ENCODE peak calls at places on chromosomes 7 and 10, in seven cellular contexts. H is ovary, Y is body of pancreas, F is OCI-LY7, S is tibial artery, D is hepatocyte, C is upper lobe of right lung. L is an unnamed sample.

GRCh38 chr7:43454936-43455518 is 127.9 kb upstream of the STK17A start:
- DNase-seq in D (peak; percentile 52), F (peak; percentile 46), H (no peak), C (no peak), S (no peak), Y (no peak), L (no peak)

GRCh38 chr7:34840176-34840785 is 182.3 kb downstream of the NPSR1 start:
- DNase-seq in C (no peak), D (no peak), Y (no peak), H (no peak), F (no peak), S (no peak), L (no peak)

GRCh38 chr7:126436213-126436868 is 816.4 kb downstream of the GRM8 start:
- DNase-seq in C (no peak), F (no peak), H (no peak), S (no peak), Y (no peak), D (no peak), L (no peak)

GRCh38 chr7:149608168-149608567 is 110.6 kb upstream of the ZNF746 start:
- DNase-seq in S (no peak), F (no peak), D (no peak), C (no peak), Y (no peak), H (no peak), L (no peak)

GRCh38 chr10:43273543-43273942 is 6.7 kb upstream of the RASGEF1A start:
- DNase-seq in C (no peak), S (no peak), Y (no peak), H (no peak), F (no peak), D (no peak), L (no peak)

GRCh38 chr10:102713483-102713813 is 749 bp downstream of the ARL3 start:
- DNase-seq in Y (no peak), S (no peak), C (no peak), F (no peak), H (no peak), D (no peak), L (no peak)

GRCh38 chr10:97019213-97019844 is 166.4 kb downstream of the SLIT1 start:
- DNase-seq in H (no peak), D (no peak), Y (no peak), C (peak; percentile 53), F (no peak), S (no peak), L (no peak)

GRCh38 chr10:48608926-48609325 is 4.1 kb upstream of the ARHGAP22 start:
- DNase-seq in S (no peak), C (no peak), H (no peak), D (no peak), Y (no peak), F (no peak), L (no peak)

GRCh38 chr10:99372546-99373271 is 43.6 kb downstream of the CNNM1 start:
- DNase-seq in D (peak; percentile 26), S (no peak), Y (no peak), C (no peak), F (no peak), H (no peak), L (no peak)

GRCh38 chr7:132045481-132045980 is 489.1 kb upstream of the PODXL start:
- DNase-seq in S (no peak), Y (no peak), D (no peak), H (no peak), C (no peak), F (no peak), L (no peak)

GRCh38 chr7:157854066-157854891 is 517.5 kb downstream of the DNAJB6 start:
- DNase-seq in S (peak; percentile 80), D (no peak), F (no peak), Y (peak; percentile 74), C (peak; percentile 93), H (no peak), L (no peak)

GRCh38 chr7:141999219-141999618 is 3.5 kb downstream of the MGAM start:
- DNase-seq in C (no peak), H (no peak), S (no peak), Y (no peak), D (peak; percentile 46), F (no peak), L (no peak)

GRCh38 chr7:19621740-19622139 is 87.1 kb downstream of the POLR1F start:
- DNase-seq in C (no peak), H (no peak), S (no peak), Y (no peak), F (no peak), D (no peak), L (no peak)

GRCh38 chr10:44864042-44864436 is 47.1 kb upstream of the TMEM72 start:
- DNase-seq in D (peak; percentile 78), F (no peak), H (peak; percentile 60), C (peak; percentile 81), S (no peak), Y (peak; percentile 71), L (no peak)

GRCh38 chr10:126736737-126737136 is 66.2 kb upstream of the C10orf90 start:
- DNase-seq in F (no peak), S (no peak), H (no peak), Y (no peak), C (no peak), D (peak; percentile 11), L (no peak)

GRCh38 chr7:150745868-150746267 is 8.7 kb downstream of the GIMAP5 start:
- DNase-seq in F (no peak), Y (no peak), C (no peak), D (no peak), H (no peak), S (no peak), L (no peak)
- H3K4me1 ChIP-seq in F (no peaks in the 10 kb centered on the region), Y (peaks cover 6% of the 10 kb centered on the region), C (peaks cover 7% of the 10 kb centered on the region), D (no peaks in the 10 kb centered on the region), H (peaks cover 4% of the 10 kb centered on the region), S (no peaks in the 10 kb centered on the region), L (no peaks in the 10 kb centered on the region)

GRCh38 chr10:100620087-100620835 is 84.5 kb downstream of the HIF1AN start:
- DNase-seq in S (no peak), Y (no peak), F (no peak), D (no peak), C (no peak), H (no peak), L (no peak)
- TF ChIP-seq CTCF in S (no peak), Y (no peak), F (no peak), D (no peak), C (no peak), H (no peak), L (no peak)

GRCh38 chr7:130950741-130951140 is 216.7 kb upstream of the KLF14 start:
- DNase-seq in H (no peak), S (no peak), Y (no peak), C (no peak), F (no peak), D (no peak), L (no peak)
- H3K4me1 ChIP-seq in H (peaks cover 8% of the 10 kb centered on the region), S (peaks cover 17% of the 10 kb centered on the region), Y (no peaks in the 10 kb centered on the region), C (peaks cover 5% of the 10 kb centered on the region), F (peaks cover 4% of the 10 kb centered on the region), D (no peaks in the 10 kb centered on the region), L (peaks cover under 1% of the 10 kb centered on the region)

GRCh38 chr7:64889686-64890162 is 13.3 kb upstream of the ZNF273 start:
- DNase-seq in D (no peak), C (no peak), Y (no peak), F (no peak), H (no peak), S (no peak), L (no peak)

GRCh38 chr7:64888901-64889685 is 14.0 kb upstream of the ZNF273 start:
- DNase-seq in F (no peak), Y (peak; percentile 49), S (no peak), C (peak; percentile 75), D (no peak), H (peak; percentile 48), L (no peak)

GRCh38 chr7:64888561-64888900 is 14.5 kb upstream of the ZNF273 start:
- DNase-seq in S (no peak), Y (no peak), C (no peak), F (no peak), D (no peak), H (no peak), L (no peak)

GRCh38 chr7:64886956-64887545 is 16.0 kb upstream of the ZNF273 start:
- DNase-seq in S (no peak), D (no peak), F (no peak), C (no peak), H (no peak), Y (no peak), L (no peak)

DNA sequence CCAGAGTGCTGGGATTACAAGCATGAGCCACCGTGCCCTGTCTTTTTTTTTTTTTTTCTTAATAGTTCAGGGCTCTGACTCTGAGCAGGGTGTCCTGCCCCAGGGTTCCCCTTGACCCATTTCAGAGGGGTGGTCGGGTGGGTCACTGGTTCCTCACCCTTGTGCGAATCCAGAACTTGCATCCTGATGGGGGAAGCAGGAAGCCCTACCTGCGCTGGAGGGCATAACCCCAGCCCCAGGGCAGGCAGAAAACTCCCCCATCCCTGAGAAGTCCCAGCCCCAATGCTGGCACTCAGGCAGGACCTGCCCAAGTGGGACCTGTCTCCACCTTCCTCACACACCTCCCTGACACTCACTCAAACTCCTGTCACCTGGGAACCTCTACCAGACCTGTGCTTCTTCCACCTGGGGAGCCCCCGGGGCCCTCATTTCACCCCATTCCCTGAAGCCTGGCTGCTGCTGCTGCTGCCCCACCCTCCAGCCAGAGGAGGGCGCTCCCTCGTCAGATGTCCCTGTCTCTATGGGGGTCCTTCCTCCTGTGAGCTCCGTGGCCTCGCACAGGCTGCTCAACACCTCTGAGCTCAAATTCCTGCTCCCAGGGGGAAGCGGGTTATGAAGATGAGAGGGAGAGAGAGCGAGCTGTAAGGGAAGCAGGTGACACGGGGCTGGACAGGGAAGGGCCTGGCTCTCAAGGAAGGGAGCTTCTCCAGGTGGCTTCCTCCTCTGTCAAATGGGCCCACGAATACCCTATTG is 15.1 kb upstream of the ZNF273 start:
- DNase-seq in Y (peak; percentile 52), S (no peak), D (no peak), C (peak; percentile 77), H (no peak), F (peak; percentile 42), L (no peak)
- TF ChIP-seq CTCF in Y (peak; percentile 56), S (peak; percentile 21), D (peak; percentile 31), C (peak; percentile 53), H (no peak), F (peak; percentile 82), L (no peak)

DNA sequence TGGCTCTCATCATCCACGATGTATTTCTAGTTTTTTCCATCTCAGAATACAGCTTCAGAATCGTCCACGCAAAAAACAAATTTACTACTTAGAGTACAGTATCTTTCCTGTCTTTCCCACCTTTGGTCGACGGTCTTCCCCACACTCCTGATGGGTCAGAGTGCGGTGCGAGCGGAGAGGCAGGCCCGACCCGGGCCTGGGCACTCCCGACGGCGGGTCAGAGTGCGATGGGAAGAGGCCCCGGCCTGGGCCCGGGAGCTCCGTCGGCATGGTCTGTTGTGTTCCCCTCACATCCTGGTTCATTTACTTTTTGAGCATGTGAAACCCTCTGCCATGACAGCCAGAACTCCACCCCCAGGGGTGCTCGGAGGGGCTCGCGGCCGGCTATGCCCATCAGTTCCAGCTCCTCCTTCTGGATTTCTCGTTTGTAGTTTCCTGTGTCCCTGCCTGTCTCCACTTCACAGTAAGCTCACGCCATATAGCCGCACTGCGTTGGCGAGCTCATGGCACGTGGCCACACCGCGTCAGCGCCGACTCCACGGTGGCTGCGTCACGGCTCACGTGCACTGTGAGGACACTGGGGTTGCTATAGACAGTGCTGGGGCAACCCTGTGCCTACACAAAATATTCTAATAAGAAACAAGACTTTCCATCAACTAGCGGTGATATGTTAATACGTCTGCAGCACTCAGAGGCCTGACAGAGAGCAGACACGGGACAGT is 7.8 kb downstream of the COX19 start:
- DNase-seq in C (no peak), D (no peak), Y (no peak), F (no peak), S (no peak), H (no peak), L (no peak)
- H3K4me1 ChIP-seq in C (peaks cover 40% of the 10 kb centered on the region), D (peaks cover 13% of the 10 kb centered on the region), Y (peaks cover 31% of the 10 kb centered on the region), F (peaks cover 55% of the 10 kb centered on the region), S (peaks cover 47% of the 10 kb centered on the region), H (peaks cover 16% of the 10 kb centered on the region), L (peaks cover 22% of the 10 kb centered on the region)

L was measured in thoracic aorta.